ENCODE peak calls at places on chromosomes 6 and 20, in eight cellular contexts. M is right lobe of liver, I is spleen, F is transverse colon, Q is sigmoid colon, H is ovary, D is esophagus muscularis mucosa, S is testis. X is an unnamed sample.

GRCh38 chr20:44188752-44189151 is 1.8 kb upstream of the JPH2 start:
- DNase-seq in Q (peak), S (no peak), F (no peak), I (no peak), D (no peak), H (no peak), M (no peak), X (no peak)

GRCh38 chr6:44304282-44305199 is 8.6 kb downstream of the AARS2 start:
- DNase-seq in M (no peak), F (no peak), Q (no peak), D (no peak), I (peak), S (peak), H (no peak), X (no peak)

GRCh38 chr6:128648022-128648598 is 127.7 kb upstream of the PTPRK start:
- DNase-seq in I (no peak), M (no peak), D (no peak), Q (no peak), S (no peak), H (no peak), F (no peak), X (no peak)

GRCh38 chr20:38242848-38243449 is 17.6 kb downstream of the KIAA1755 start:
- DNase-seq in S (peak), I (peak), F (no peak), H (no peak), D (no peak), Q (no peak), M (no peak), X (no peak)

GRCh38 chr6:37324131-37325033 is 29.4 kb upstream of the RNF8 start:
- DNase-seq in S (no peak), Q (no peak), H (no peak), F (no peak), M (no peak), I (no peak), D (no peak), X (no peak)

GRCh38 chr20:38308447-38308846 is 4.5 kb downstream of the BPI start:
- DNase-seq in F (no peak), M (no peak), D (no peak), H (no peak), I (no peak), S (no peak), Q (no peak), X (no peak)

GRCh38 chr6:90460067-90460466 is 126.8 kb downstream of the MAP3K7 start:
- DNase-seq in D (no peak), M (no peak), I (no peak), H (no peak), F (no peak), Q (no peak), S (no peak), X (no peak)

GRCh38 chr20:17936791-17937687 is 31.6 kb downstream of the SNX5 start:
- DNase-seq in S (peak), H (peak), F (peak), M (no peak), Q (peak), D (no peak), I (no peak), X (no peak)

GRCh38 chr20:3237958-3238615 is 903 bp downstream of the SLC4A11 start:
- DNase-seq in Q (no peak), I (no peak), H (no peak), M (no peak), D (no peak), S (no peak), F (no peak), X (no peak)

GRCh38 chr6:15880262-15880973 is 217.6 kb upstream of the DTNBP1 start:
- DNase-seq in H (no peak), I (no peak), S (no peak), Q (no peak), D (no peak), F (no peak), M (no peak), X (no peak)

GRCh38 chr6:44172759-44173500 is 14.3 kb downstream of the CAPN11 start:
- DNase-seq in M (peak), D (peak), Q (peak), H (peak), I (peak), F (peak), S (peak), X (peak)

GRCh38 chr6:158666637-158667359 is 16.9 kb downstream of the SYTL3 start:
- DNase-seq in Q (peak), H (no peak), F (no peak), I (no peak), D (no peak), S (no peak), M (peak), X (peak)

DNA sequence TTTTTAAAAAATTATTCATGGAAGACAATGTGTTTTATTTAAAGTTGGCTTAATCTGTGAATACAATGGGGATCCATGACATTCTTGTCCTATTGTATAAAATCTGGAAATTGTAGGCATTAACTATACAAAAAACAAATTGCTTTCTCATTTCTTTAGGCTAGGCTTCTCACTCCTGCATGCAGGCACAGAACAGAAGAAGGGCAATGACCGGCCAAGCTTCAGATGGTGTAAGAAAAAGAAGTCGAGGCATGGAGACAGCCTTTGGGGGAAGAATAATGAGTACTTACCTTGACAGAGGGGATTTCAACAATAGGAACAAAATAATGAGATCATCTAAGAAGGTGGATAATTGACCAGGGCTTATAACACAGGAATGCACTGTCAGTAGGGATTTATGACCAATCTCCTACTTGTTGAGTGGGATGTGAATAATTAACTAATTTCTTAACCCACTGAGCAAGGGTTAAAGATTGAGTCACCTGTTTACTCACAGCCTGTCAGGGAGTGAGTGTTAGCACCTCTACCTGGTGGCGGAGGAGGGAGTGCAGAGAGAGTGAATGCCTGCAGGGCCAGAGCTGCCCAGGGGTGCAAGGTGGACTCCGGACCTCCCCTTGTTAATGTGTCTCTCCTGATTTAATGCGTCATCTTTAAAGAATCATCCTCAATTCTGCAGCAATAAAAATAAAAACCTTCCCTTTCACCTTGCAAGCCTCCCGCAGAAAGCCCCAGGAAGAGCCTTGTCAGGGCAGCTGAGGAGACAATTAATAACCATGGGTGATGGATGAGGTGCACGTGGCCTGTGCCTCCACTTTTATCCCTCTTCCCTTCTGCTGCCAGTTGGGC is 3.9 kb downstream of the SLC22A2 start:
- DNase-seq in S (no peak), H (no peak), Q (no peak), F (peak), I (no peak), D (no peak), M (peak), X (no peak)
- TF ChIP-seq CTCF in S (no peak), H (no peak), Q (no peak), F (no peak), I (no peak), D (no peak), M (no peak), X (no peak)

DNA sequence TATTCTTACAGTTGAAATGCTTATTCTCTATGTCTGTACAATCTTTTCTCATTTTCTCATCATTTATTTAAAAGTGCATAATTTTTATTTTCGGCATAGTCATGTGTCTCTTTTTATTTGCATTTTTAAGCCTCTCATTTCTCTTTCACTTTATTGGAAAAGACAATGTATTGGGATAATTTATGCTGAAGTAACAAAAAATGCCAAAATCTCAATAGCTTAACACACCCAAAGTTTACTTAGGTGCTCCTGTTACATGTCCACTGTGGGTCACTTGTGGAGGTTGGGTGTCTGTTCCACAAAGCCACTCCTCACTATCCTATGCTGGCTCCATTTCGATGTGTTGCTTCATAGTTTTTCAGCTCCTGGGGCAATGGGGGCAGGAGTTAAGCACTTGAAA is 638.7 kb downstream of the CD109 start:
- DNase-seq in Q (no peak), F (no peak), M (no peak), H (no peak), D (no peak), I (no peak), S (no peak), X (no peak)
- TF ChIP-seq POLR2A in Q (no peak), F (no peak), M (no peak), H (no peak), D (no peak), I (no peak), S (no peak), X (no peak)

GRCh38 chr6:160103825-160104100 is 17.9 kb upstream of the SLC22A1 start:
- DNase-seq in H (no peak), S (no peak), M (no peak), F (no peak), Q (no peak), I (peak), D (no peak), X (no peak)

GRCh38 chr6:160101262-160102205 is 20.1 kb upstream of the SLC22A1 start:
- DNase-seq in D (no peak), Q (no peak), I (peak), H (no peak), M (peak), F (no peak), S (no peak), X (no peak)

GRCh38 chr6:160102399-160102798 is 19.2 kb upstream of the SLC22A1 start:
- DNase-seq in I (no peak), S (no peak), H (no peak), F (no peak), Q (no peak), M (no peak), D (no peak), X (no peak)

GRCh38 chr6:160104821-160105517 is 16.6 kb upstream of the SLC22A1 start:
- DNase-seq in M (no peak), Q (no peak), H (no peak), S (no peak), I (peak), F (no peak), D (no peak), X (no peak)

GRCh38 chr6:160102956-160103824 is 18.4 kb upstream of the SLC22A1 start:
- DNase-seq in I (peak), Q (no peak), H (no peak), D (no peak), F (peak), M (peak), S (no peak), X (no peak)
- TF ChIP-seq CTCF in I (no peak), Q (no peak), H (no peak), D (no peak), F (peak), M (peak), S (peak), X (no peak)

GRCh38 chr6:113860165-113860955 is 3.2 kb downstream of the MARCKS start:
- DNase-seq in S (peak), H (peak), Q (peak), D (no peak), M (peak), F (peak), I (peak), X (peak)

GRCh38 chr6:113859349-113860164 is 2.4 kb downstream of the MARCKS start:
- DNase-seq in S (peak), Q (peak), I (peak), M (peak), F (peak), D (no peak), H (peak), X (peak)

GRCh38 chr6:113858067-113858604 is 991 bp downstream of the MARCKS start:
- DNase-seq in S (peak), F (peak), Q (peak), M (peak), H (peak), D (no peak), I (peak), X (peak)

GRCh38 chr6:113857565-113858066 is 471 bp downstream of the MARCKS start:
- DNase-seq in H (peak), I (peak), Q (no peak), M (peak), D (no peak), S (peak), F (peak), X (no peak)

DNA sequence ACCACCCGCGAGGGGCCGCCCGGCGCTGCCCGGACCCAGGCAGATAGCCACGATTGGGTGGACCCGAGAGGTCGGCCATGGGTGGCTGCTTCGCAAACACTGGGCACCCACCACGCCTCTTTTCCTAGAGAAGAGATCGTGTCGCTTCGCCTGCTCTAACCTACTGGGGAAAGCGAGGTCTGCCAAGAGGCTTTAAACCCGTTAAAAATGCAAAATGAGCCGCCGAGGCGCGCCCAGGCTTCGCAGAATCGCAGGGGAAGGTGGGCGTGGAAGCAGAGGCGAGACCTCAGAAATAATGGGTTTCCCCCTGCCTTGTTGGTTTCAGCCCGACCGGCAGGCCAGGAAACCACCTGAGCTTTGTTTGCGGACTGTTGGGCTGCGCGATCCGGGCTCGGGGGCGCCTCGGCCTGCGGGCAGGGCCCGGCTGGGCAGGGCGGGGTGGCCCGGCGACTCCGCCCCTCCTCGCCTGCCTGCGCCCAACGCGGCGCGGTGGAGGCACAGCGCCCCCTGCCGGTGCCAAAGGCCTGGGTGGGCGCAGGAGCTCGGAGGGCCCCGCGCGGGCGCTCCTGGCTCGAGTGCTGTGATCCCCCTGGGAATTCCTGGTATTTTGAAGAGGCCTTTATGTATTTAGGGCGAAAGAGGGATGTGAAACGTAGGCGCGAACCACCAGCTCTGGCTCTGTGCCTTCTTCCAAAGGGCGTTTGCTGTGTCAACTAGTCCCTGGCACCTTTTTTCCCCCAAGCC is 1.6 kb downstream of the MARCKS start:
- DNase-seq in I (peak), S (peak), H (peak), F (peak), M (peak), D (no peak), Q (peak), X (peak)
- TF ChIP-seq POLR2A in I (peak), S (no peak), H (peak), F (peak), M (peak), D (peak), Q (peak), X (peak)

DNA sequence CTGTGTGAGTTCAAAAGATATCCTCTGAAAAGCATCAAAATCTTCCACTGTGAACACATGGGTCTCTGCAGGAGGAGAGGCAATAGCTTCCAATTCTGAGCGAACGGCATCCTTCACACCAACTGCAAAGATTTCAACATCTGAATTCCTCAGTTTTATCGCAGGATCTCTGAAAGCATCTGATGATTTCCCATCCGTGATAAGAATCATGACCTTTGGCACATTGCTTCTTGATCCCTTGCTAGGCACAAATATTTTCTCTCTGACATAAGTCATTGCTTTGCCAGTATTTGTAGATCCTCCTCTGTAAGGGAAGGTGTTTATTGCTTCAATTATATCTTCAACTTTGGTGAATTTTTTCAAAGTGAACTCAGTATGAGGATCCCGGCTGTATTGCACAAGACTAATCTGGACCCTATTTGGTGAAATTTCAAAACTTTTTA is 22.7 kb downstream of the COL12A1 start:
- DNase-seq in M (no peak), S (no peak), F (no peak), D (no peak), I (no peak), Q (no peak), H (no peak), X (no peak)
- TF ChIP-seq CTCF in M (no peak), S (no peak), F (no peak), D (no peak), I (no peak), Q (no peak), H (no peak), X (no peak)

GRCh38 chr6:152984387-152984872 is 1.6 kb upstream of the FBXO5 start:
- DNase-seq in I (no peak), H (no peak), Q (no peak), S (no peak), M (no peak), D (no peak), F (no peak), X (no peak)

GRCh38 chr6:152981219-152981618 is 1.6 kb downstream of the FBXO5 start:
- DNase-seq in H (no peak), F (no peak), M (no peak), S (no peak), Q (no peak), D (no peak), I (no peak), X (no peak)

GRCh38 chr6:152981989-152982767 is 663 bp downstream of the FBXO5 start:
- DNase-seq in Q (peak), D (no peak), S (no peak), M (peak), F (peak), H (peak), I (peak), X (no peak)

GRCh38 chr6:152982768-152983636 is at the start of gene FBXO5:
- DNase-seq in I (peak), S (peak), M (peak), H (peak), Q (peak), F (peak), D (peak), X (peak)

GRCh38 chr6:152983637-152984386 is 971 bp upstream of the FBXO5 start:
- DNase-seq in Q (peak), H (peak), I (peak), M (peak), S (peak), D (peak), F (peak), X (peak)
- TF ChIP-seq POLR2A in Q (peak), H (peak), I (no peak), M (peak), S (no peak), D (no peak), F (peak), X (no peak)

GRCh38 chr20:63518351-63518861 is 2.2 kb upstream of the PPDPF start:
- DNase-seq in M (peak), F (no peak), I (peak), D (no peak), S (no peak), H (no peak), Q (no peak), X (no peak)
- TF ChIP-seq CTCF in M (no peak), F (no peak), I (no peak), D (no peak), S (no peak), H (no peak), Q (no peak), X (no peak)